ENCODE peak calls at places on chromosomes 2 and 18, in four cellular contexts. Z, Q, U and E are unnamed samples.

GRCh38 chr18:58635891-58636290 is 7.0 kb upstream of the ALPK2 start:
- DNase-seq in Z (no peak), Q (no peak), U (peak; percentile 87), E (no peak)

GRCh38 chr18:45755936-45756335 is 32.0 kb downstream of the SLC14A1 start:
- DNase-seq in Z (no peak), Q (no peak), U (peak; percentile 87), E (no peak)

GRCh38 chr18:36412778-36413177 is 115.3 kb downstream of the FHOD3 start:
- DNase-seq in Z (no peak), Q (no peak), U (peak; percentile 29), E (no peak)

GRCh38 chr2:85438291-85439110 is 20.0 kb downstream of the SH2D6 start:
- DNase-seq in Z (peak; percentile 66), Q (no peak), U (no peak), E (no peak)

GRCh38 chr2:155815851-155816250 is 516.7 kb downstream of the NR4A2 start:
- DNase-seq in Z (no peak), Q (peak; percentile 38), U (no peak), E (peak; percentile 58)

GRCh38 chr2:205387350-205388045 is 294.8 kb upstream of the NRP2 start:
- DNase-seq in Z (no peak), Q (no peak), U (no peak), E (no peak)

GRCh38 chr2:6525371-6525770 is 340.3 kb downstream of the CMPK2 start:
- DNase-seq in Z (peak; percentile 80), Q (no peak), U (no peak), E (no peak)

GRCh38 chr2:105438104-105438929 is 39.5 kb upstream of the FHL2 start:
- DNase-seq in Z (peak; percentile 33), Q (no peak), U (no peak), E (peak; percentile 51)

GRCh38 chr2:20179179-20179754 is 45.7 kb downstream of the SDC1 start:
- DNase-seq in Z (no peak), Q (no peak), U (no peak), E (no peak)

GRCh38 chr2:25337276-25337675 is 4.4 kb downstream of the DNMT3A start:
- DNase-seq in Z (no peak), Q (no peak), U (no peak), E (no peak)

GRCh38 chr2:196259507-196260481 is 88.4 kb upstream of the STK17B start:
- DNase-seq in Z (no peak), Q (no peak), U (peak; percentile 87), E (peak; percentile 88)

GRCh38 chr2:159904565-159905281 is 106.7 kb upstream of the CD302 start:
- DNase-seq in Z (peak; percentile 64), Q (peak; percentile 85), U (no peak), E (peak; percentile 90)

GRCh38 chr2:240929364-240930095 is 23.4 kb downstream of the CROCC2 start:
- DNase-seq in Z (peak; percentile 1), Q (no peak), U (no peak), E (no peak)

GRCh38 chr2:223580951-223581350 is 21.2 kb downstream of the SCG2 start:
- DNase-seq in Z (peak; percentile 13), Q (no peak), U (peak; percentile 88), E (no peak)

GRCh38 chr18:23825978-23826405 is 136.7 kb downstream of the LAMA3 start:
- DNase-seq in Z (no peak), Q (no peak), U (peak; percentile 90), E (no peak)

GRCh38 chr18:62832282-62832681 is 116.9 kb downstream of the PHLPP1 start:
- DNase-seq in Z (no peak), Q (peak; percentile 23), U (no peak), E (no peak)

GRCh38 chr2:231781798-231782726 is 980 bp upstream of the PDE6D start:
- DNase-seq in Z (no peak), Q (peak; percentile 29), U (peak; percentile 28), E (peak; percentile 1)

GRCh38 chr2:240832816-240833497 is 12.9 kb upstream of the KIF1A start:
- DNase-seq in Z (no peak), Q (no peak), U (no peak), E (no peak)

GRCh38 chr2:160294339-160294803 is 94.3 kb upstream of the ITGB6 start:
- DNase-seq in Z (no peak), Q (peak; percentile 24), U (peak; percentile 81), E (no peak)

GRCh38 chr2:105597831-105598293 is 146.8 kb upstream of the NCK2 start:
- DNase-seq in Z (peak; percentile 38), Q (no peak), U (no peak), E (no peak)

GRCh38 chr2:74152954-74153353 is 5.2 kb upstream of the BOLA3 start:
- DNase-seq in Z (no peak), Q (no peak), U (no peak), E (no peak)

GRCh38 chr18:48828201-48828580 is 122.6 kb downstream of the SMAD7 start:
- DNase-seq in Z (no peak), Q (no peak), U (no peak), E (no peak)

GRCh38 chr2:70140978-70141753 is 49.7 kb downstream of the C2orf42 start:
- DNase-seq in Z (peak; percentile 70), Q (peak; percentile 69), U (peak; percentile 35), E (peak; percentile 94)

GRCh38 chr2:222707689-222708273 is 36.3 kb downstream of the MOGAT1 start:
- DNase-seq in Z (no peak), Q (no peak), U (peak; percentile 59), E (no peak)

GRCh38 chr18:55012041-55012440 is 52.8 kb upstream of the CCDC68 start:
- DNase-seq in Z (no peak), Q (no peak), U (no peak), E (no peak)

GRCh38 chr2:135164431-135164830 is 112.3 kb downstream of the RAB3GAP1 start:
- DNase-seq in Z (no peak), Q (no peak), U (peak; percentile 76), E (no peak)

GRCh38 chr2:235595420-235596010 is 101.7 kb downstream of the AGAP1 start:
- DNase-seq in Z (peak; percentile 82), Q (peak; percentile 26), U (peak; percentile 76), E (peak; percentile 65)

GRCh38 chr2:30287190-30287589 is 55.9 kb downstream of the LBH start:
- DNase-seq in Z (no peak), Q (no peak), U (no peak), E (no peak)

GRCh38 chr2:240503848-240504247 is 53.9 kb downstream of the ANKMY1 start:
- DNase-seq in Z (no peak), Q (no peak), U (no peak), E (no peak)

GRCh38 chr2:66121946-66122345 is 313.0 kb upstream of the MEIS1 start:
- DNase-seq in Z (no peak), Q (no peak), U (no peak), E (no peak)

GRCh38 chr2:85234879-85235278 is 92.9 kb downstream of the TGOLN2 start:
- DNase-seq in Z (peak; percentile 76), Q (no peak), U (no peak), E (no peak)

GRCh38 chr2:211457325-211457724 is 900.9 kb downstream of the CPS1 start:
- DNase-seq in Z (no peak), Q (no peak), U (no peak), E (no peak)

GRCh38 chr2:207182916-207183315 is 17.2 kb upstream of the KLF7 start:
- DNase-seq in Z (no peak), Q (no peak), U (peak; percentile 26), E (no peak)

GRCh38 chr2:177708106-177708505 is 315.5 kb downstream of the AGPS start:
- DNase-seq in Z (no peak), Q (no peak), U (no peak), E (no peak)

GRCh38 chr2:223779877-223780276 is 57.5 kb downstream of the AP1S3 start:
- DNase-seq in Z (no peak), Q (peak; percentile 57), U (peak; percentile 32), E (peak; percentile 78)

GRCh38 chr18:37282386-37283037 is 283.1 kb downstream of the CELF4 start:
- DNase-seq in Z (no peak), Q (no peak), U (no peak), E (no peak)

GRCh38 chr2:149059822-149060221 is 21.3 kb downstream of the LYPD6B start:
- DNase-seq in Z (no peak), Q (no peak), U (no peak), E (no peak)

GRCh38 chr2:168180914-168181313 is 66.5 kb downstream of the STK39 start:
- DNase-seq in Z (no peak), Q (no peak), U (no peak), E (no peak)